ENCODE peak calls at places on chromosomes 2 and 18, in nine cellular contexts. One of them, this sample, is unnamed.

GRCh38 chr2:112794841-112795240 is 10.5 kb upstream of the IL1A start:
- DNase-seq in BE2C: no peak
- DNase-seq in CD8-positive, alpha-beta memory T cell: no peak
- DNase-seq in HAP-1: no peak
- DNase-seq in pancreas: no peak
- DNase-seq in mesendoderm: no peak
- DNase-seq in CD4-positive, CD25-positive, alpha-beta regulatory T cell: no peak
- DNase-seq in right lobe of liver: no peak
- DNase-seq in mesenchymal stem cell: no peak
- DNase-seq in this sample: no peak

GRCh38 chr2:193891021-193891420 is 1696.3 kb upstream of the TMEFF2 start:
- DNase-seq in HAP-1: no peak
- DNase-seq in right lobe of liver: no peak
- DNase-seq in CD8-positive, alpha-beta memory T cell: no peak
- DNase-seq in BE2C: no peak
- DNase-seq in CD4-positive, CD25-positive, alpha-beta regulatory T cell: no peak
- DNase-seq in pancreas: no peak
- DNase-seq in mesendoderm: no peak
- DNase-seq in mesenchymal stem cell: no peak
- DNase-seq in this sample: no peak

GRCh38 chr2:109419171-109419756 is 194.5 kb downstream of the SEPTIN10 start:
- DNase-seq in pancreas: no peak
- DNase-seq in right lobe of liver: peak; percentile 41
- DNase-seq in CD4-positive, CD25-positive, alpha-beta regulatory T cell: no peak
- DNase-seq in mesenchymal stem cell: no peak
- DNase-seq in HAP-1: no peak
- DNase-seq in BE2C: no peak
- DNase-seq in mesendoderm: no peak
- DNase-seq in CD8-positive, alpha-beta memory T cell: no peak
- DNase-seq in this sample: no peak

GRCh38 chr2:100742884-100743283 is 77.1 kb upstream of the NPAS2 start:
- DNase-seq in mesenchymal stem cell: peak; percentile 97
- DNase-seq in CD4-positive, CD25-positive, alpha-beta regulatory T cell: no peak
- DNase-seq in HAP-1: no peak
- DNase-seq in pancreas: no peak
- DNase-seq in mesendoderm: no peak
- DNase-seq in right lobe of liver: no peak
- DNase-seq in BE2C: no peak
- DNase-seq in CD8-positive, alpha-beta memory T cell: no peak
- DNase-seq in this sample: peak; percentile 74

GRCh38 chr2:75539955-75540716 is 20.6 kb downstream of the EVA1A start:
- DNase-seq in BE2C: no peak
- DNase-seq in pancreas: no peak
- DNase-seq in mesendoderm: no peak
- DNase-seq in mesenchymal stem cell: no peak
- DNase-seq in CD4-positive, CD25-positive, alpha-beta regulatory T cell: no peak
- DNase-seq in CD8-positive, alpha-beta memory T cell: no peak
- DNase-seq in HAP-1: no peak
- DNase-seq in right lobe of liver: no peak
- DNase-seq in this sample: no peak

GRCh38 chr2:27622921-27623384 is 5.9 kb downstream of the CCDC121 start:
- DNase-seq in mesendoderm: peak; percentile 76
- DNase-seq in BE2C: no peak
- DNase-seq in HAP-1: peak; percentile 53
- DNase-seq in CD8-positive, alpha-beta memory T cell: no peak
- DNase-seq in CD4-positive, CD25-positive, alpha-beta regulatory T cell: no peak
- DNase-seq in pancreas: no peak
- DNase-seq in mesenchymal stem cell: peak; percentile 56
- DNase-seq in right lobe of liver: no peak
- DNase-seq in this sample: no peak

GRCh38 chr2:20677301-20678176 is 10.6 kb downstream of the GDF7 start:
- DNase-seq in pancreas: no peak
- DNase-seq in HAP-1: peak; percentile 38
- DNase-seq in mesenchymal stem cell: no peak
- DNase-seq in CD4-positive, CD25-positive, alpha-beta regulatory T cell: no peak
- DNase-seq in mesendoderm: no peak
- DNase-seq in right lobe of liver: no peak
- DNase-seq in CD8-positive, alpha-beta memory T cell: no peak
- DNase-seq in BE2C: no peak
- DNase-seq in this sample: no peak

GRCh38 chr18:34965108-34965507 is 76.1 kb upstream of the MAPRE2 start:
- DNase-seq in pancreas: no peak
- DNase-seq in HAP-1: no peak
- DNase-seq in mesendoderm: no peak
- DNase-seq in BE2C: peak; percentile 9
- DNase-seq in CD4-positive, CD25-positive, alpha-beta regulatory T cell: no peak
- DNase-seq in CD8-positive, alpha-beta memory T cell: no peak
- DNase-seq in mesenchymal stem cell: no peak
- DNase-seq in right lobe of liver: no peak
- DNase-seq in this sample: no peak

GRCh38 chr2:143264851-143265250 is 135.6 kb downstream of the ARHGAP15 start:
- DNase-seq in HAP-1: no peak
- DNase-seq in pancreas: no peak
- DNase-seq in CD8-positive, alpha-beta memory T cell: no peak
- DNase-seq in CD4-positive, CD25-positive, alpha-beta regulatory T cell: no peak
- DNase-seq in mesendoderm: no peak
- DNase-seq in BE2C: no peak
- DNase-seq in right lobe of liver: no peak
- DNase-seq in mesenchymal stem cell: no peak
- DNase-seq in this sample: peak; percentile 12

GRCh38 chr2:226176298-226176984 is 623.2 kb downstream of the IRS1 start:
- DNase-seq in right lobe of liver: no peak
- DNase-seq in CD4-positive, CD25-positive, alpha-beta regulatory T cell: no peak
- DNase-seq in mesenchymal stem cell: no peak
- DNase-seq in CD8-positive, alpha-beta memory T cell: no peak
- DNase-seq in mesendoderm: no peak
- DNase-seq in BE2C: no peak
- DNase-seq in pancreas: no peak
- DNase-seq in HAP-1: no peak
- DNase-seq in this sample: no peak

GRCh38 chr18:75226301-75226955 is 15.8 kb downstream of the TSHZ1 start:
- DNase-seq in HAP-1: no peak
- DNase-seq in CD8-positive, alpha-beta memory T cell: no peak
- DNase-seq in CD4-positive, CD25-positive, alpha-beta regulatory T cell: no peak
- DNase-seq in BE2C: peak; percentile 58
- DNase-seq in mesendoderm: no peak
- DNase-seq in pancreas: no peak
- DNase-seq in right lobe of liver: no peak
- DNase-seq in mesenchymal stem cell: no peak
- DNase-seq in this sample: no peak

GRCh38 chr2:134225173-134225572 is 28.7 kb upstream of the MGAT5 start:
- DNase-seq in mesenchymal stem cell: no peak
- DNase-seq in right lobe of liver: no peak
- DNase-seq in CD4-positive, CD25-positive, alpha-beta regulatory T cell: no peak
- DNase-seq in mesendoderm: no peak
- DNase-seq in pancreas: no peak
- DNase-seq in HAP-1: no peak
- DNase-seq in CD8-positive, alpha-beta memory T cell: no peak
- DNase-seq in BE2C: no peak
- DNase-seq in this sample: no peak

GRCh38 chr2:63023444-63023843 is 27.2 kb upstream of the OTX1 start:
- DNase-seq in CD8-positive, alpha-beta memory T cell: no peak
- DNase-seq in mesenchymal stem cell: peak; percentile 59
- DNase-seq in CD4-positive, CD25-positive, alpha-beta regulatory T cell: no peak
- DNase-seq in BE2C: peak; percentile 32
- DNase-seq in right lobe of liver: no peak
- DNase-seq in HAP-1: peak; percentile 61
- DNase-seq in pancreas: no peak
- DNase-seq in mesendoderm: peak; percentile 82
- DNase-seq in this sample: peak; percentile 28

GRCh38 chr2:117875786-117876185 is 61.3 kb downstream of the DDX18 start:
- DNase-seq in CD4-positive, CD25-positive, alpha-beta regulatory T cell: no peak
- DNase-seq in BE2C: no peak
- DNase-seq in CD8-positive, alpha-beta memory T cell: no peak
- DNase-seq in pancreas: no peak
- DNase-seq in mesenchymal stem cell: no peak
- DNase-seq in HAP-1: no peak
- DNase-seq in right lobe of liver: no peak
- DNase-seq in mesendoderm: peak; percentile 72
- DNase-seq in this sample: no peak

GRCh38 chr2:64166637-64167420 is 22.6 kb upstream of the PELI1 start:
- DNase-seq in CD8-positive, alpha-beta memory T cell: no peak
- DNase-seq in right lobe of liver: no peak
- DNase-seq in CD4-positive, CD25-positive, alpha-beta regulatory T cell: no peak
- DNase-seq in BE2C: no peak
- DNase-seq in mesenchymal stem cell: peak; percentile 43
- DNase-seq in HAP-1: no peak
- DNase-seq in mesendoderm: no peak
- DNase-seq in pancreas: no peak
- DNase-seq in this sample: no peak

GRCh38 chr2:172607379-172607928 is 51.6 kb downstream of the PDK1 start:
- DNase-seq in right lobe of liver: no peak
- DNase-seq in mesenchymal stem cell: no peak
- DNase-seq in CD4-positive, CD25-positive, alpha-beta regulatory T cell: no peak
- DNase-seq in HAP-1: no peak
- DNase-seq in CD8-positive, alpha-beta memory T cell: no peak
- DNase-seq in pancreas: no peak
- DNase-seq in BE2C: no peak
- DNase-seq in mesendoderm: no peak
- DNase-seq in this sample: no peak

GRCh38 chr18:65628390-65628789 is 122.4 kb upstream of the CDH7 start:
- DNase-seq in BE2C: no peak
- DNase-seq in CD4-positive, CD25-positive, alpha-beta regulatory T cell: no peak
- DNase-seq in CD8-positive, alpha-beta memory T cell: no peak
- DNase-seq in mesenchymal stem cell: no peak
- DNase-seq in pancreas: no peak
- DNase-seq in mesendoderm: no peak
- DNase-seq in right lobe of liver: no peak
- DNase-seq in HAP-1: no peak
- DNase-seq in this sample: no peak

GRCh38 chr2:19569300-19569791 is 210.9 kb upstream of the OSR1 start:
- DNase-seq in CD8-positive, alpha-beta memory T cell: no peak
- DNase-seq in mesendoderm: peak; percentile 81
- DNase-seq in HAP-1: no peak
- DNase-seq in pancreas: no peak
- DNase-seq in CD4-positive, CD25-positive, alpha-beta regulatory T cell: no peak
- DNase-seq in right lobe of liver: no peak
- DNase-seq in BE2C: no peak
- DNase-seq in mesenchymal stem cell: peak; percentile 80
- DNase-seq in this sample: peak; percentile 40

GRCh38 chr2:3578987-3579386 is 3.9 kb downstream of the RPS7 start:
- DNase-seq in mesenchymal stem cell: no peak
- DNase-seq in right lobe of liver: no peak
- DNase-seq in HAP-1: no peak
- DNase-seq in pancreas: no peak
- DNase-seq in mesendoderm: no peak
- DNase-seq in CD8-positive, alpha-beta memory T cell: no peak
- DNase-seq in CD4-positive, CD25-positive, alpha-beta regulatory T cell: no peak
- DNase-seq in BE2C: no peak
- DNase-seq in this sample: no peak
- H3K4me3 ChIP-seq in mesenchymal stem cell: no peak overlapping the region
- H3K4me3 ChIP-seq in right lobe of liver: no peak overlapping the region
- H3K4me3 ChIP-seq in HAP-1: peak overlapping the region; percentile 87
- H3K4me3 ChIP-seq in pancreas: no peak overlapping the region
- H3K4me3 ChIP-seq in mesendoderm: no peak overlapping the region
- H3K4me3 ChIP-seq in CD8-positive, alpha-beta memory T cell: no peak overlapping the region
- H3K4me3 ChIP-seq in CD4-positive, CD25-positive, alpha-beta regulatory T cell: no peak overlapping the region
- H3K4me3 ChIP-seq in BE2C: peak overlapping the region; percentile 78
- H3K4me3 ChIP-seq in this sample: peak overlapping the region; percentile 93

GRCh38 chr2:24210106-24210455 is 35.2 kb downstream of the FAM228A start:
- DNase-seq in pancreas: no peak
- DNase-seq in CD4-positive, CD25-positive, alpha-beta regulatory T cell: no peak
- DNase-seq in right lobe of liver: no peak
- DNase-seq in HAP-1: no peak
- DNase-seq in mesenchymal stem cell: no peak
- DNase-seq in BE2C: no peak
- DNase-seq in CD8-positive, alpha-beta memory T cell: no peak
- DNase-seq in mesendoderm: no peak
- DNase-seq in this sample: no peak
- H3K36me3 ChIP-seq in pancreas: peaks cover 24% of the 10 kb centered on the region
- H3K36me3 ChIP-seq in CD4-positive, CD25-positive, alpha-beta regulatory T cell: peaks cover 82% of the 10 kb centered on the region
- H3K36me3 ChIP-seq in right lobe of liver: peaks cover 16% of the 10 kb centered on the region
- H3K36me3 ChIP-seq in HAP-1: no peaks in the 10 kb centered on the region
- H3K36me3 ChIP-seq in mesenchymal stem cell: peaks cover 71% of the 10 kb centered on the region
- H3K36me3 ChIP-seq in BE2C: no peaks in the 10 kb centered on the region
- H3K36me3 ChIP-seq in CD8-positive, alpha-beta memory T cell: peaks cover 53% of the 10 kb centered on the region
- H3K36me3 ChIP-seq in mesendoderm: no peaks in the 10 kb centered on the region
- H3K36me3 ChIP-seq in this sample: no peaks in the 10 kb centered on the region

DNA sequence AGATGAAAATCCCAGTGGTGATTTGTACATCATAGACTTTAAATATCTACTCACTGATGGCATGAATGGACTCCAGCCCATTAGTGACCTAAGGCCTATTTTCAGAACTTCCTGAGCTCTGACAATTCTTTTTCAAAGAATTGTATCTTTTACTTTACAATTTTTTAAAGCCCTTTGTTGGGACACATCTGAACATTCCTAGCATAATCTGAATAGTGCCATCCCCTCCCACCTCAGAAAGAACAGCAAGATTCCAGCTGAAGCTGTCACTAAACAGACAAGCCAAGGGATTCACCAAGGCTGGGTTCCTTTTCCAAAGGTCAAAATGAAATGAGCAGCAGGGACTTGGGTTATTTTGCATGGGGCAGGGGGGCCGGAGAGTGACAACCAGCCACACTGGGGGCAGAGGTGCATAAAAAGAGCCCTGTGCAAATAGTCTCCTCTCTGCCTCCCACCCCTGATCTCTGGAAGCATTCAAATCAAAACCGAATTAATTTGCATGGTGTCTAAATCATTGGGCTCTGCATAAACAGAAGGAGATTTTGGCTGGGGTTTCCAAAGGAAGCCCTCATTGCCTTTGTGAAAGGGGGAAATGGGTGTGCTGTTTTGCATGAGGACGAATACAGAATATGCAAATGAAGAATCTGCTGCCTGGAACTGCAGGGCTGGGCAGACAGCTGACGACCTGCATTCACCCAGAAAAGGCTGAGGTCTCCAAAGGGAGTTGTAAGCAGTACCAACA is 17.2 kb downstream of the EPHA4 start:
- DNase-seq in mesendoderm: peak; percentile 82
- DNase-seq in mesenchymal stem cell: no peak
- DNase-seq in CD8-positive, alpha-beta memory T cell: no peak
- DNase-seq in HAP-1: peak; percentile 67
- DNase-seq in BE2C: no peak
- DNase-seq in right lobe of liver: no peak
- DNase-seq in pancreas: no peak
- DNase-seq in CD4-positive, CD25-positive, alpha-beta regulatory T cell: no peak
- DNase-seq in this sample: no peak
- H3K4me3 ChIP-seq in mesendoderm: no peak overlapping the region
- H3K4me3 ChIP-seq in mesenchymal stem cell: no peak overlapping the region
- H3K4me3 ChIP-seq in CD8-positive, alpha-beta memory T cell: no peak overlapping the region
- H3K4me3 ChIP-seq in HAP-1: no peak overlapping the region
- H3K4me3 ChIP-seq in BE2C: no peak overlapping the region
- H3K4me3 ChIP-seq in right lobe of liver: no peak overlapping the region
- H3K4me3 ChIP-seq in pancreas: no peak overlapping the region
- H3K4me3 ChIP-seq in CD4-positive, CD25-positive, alpha-beta regulatory T cell: peak overlapping the region; percentile 58
- H3K4me3 ChIP-seq in this sample: no peak overlapping the region

DNA sequence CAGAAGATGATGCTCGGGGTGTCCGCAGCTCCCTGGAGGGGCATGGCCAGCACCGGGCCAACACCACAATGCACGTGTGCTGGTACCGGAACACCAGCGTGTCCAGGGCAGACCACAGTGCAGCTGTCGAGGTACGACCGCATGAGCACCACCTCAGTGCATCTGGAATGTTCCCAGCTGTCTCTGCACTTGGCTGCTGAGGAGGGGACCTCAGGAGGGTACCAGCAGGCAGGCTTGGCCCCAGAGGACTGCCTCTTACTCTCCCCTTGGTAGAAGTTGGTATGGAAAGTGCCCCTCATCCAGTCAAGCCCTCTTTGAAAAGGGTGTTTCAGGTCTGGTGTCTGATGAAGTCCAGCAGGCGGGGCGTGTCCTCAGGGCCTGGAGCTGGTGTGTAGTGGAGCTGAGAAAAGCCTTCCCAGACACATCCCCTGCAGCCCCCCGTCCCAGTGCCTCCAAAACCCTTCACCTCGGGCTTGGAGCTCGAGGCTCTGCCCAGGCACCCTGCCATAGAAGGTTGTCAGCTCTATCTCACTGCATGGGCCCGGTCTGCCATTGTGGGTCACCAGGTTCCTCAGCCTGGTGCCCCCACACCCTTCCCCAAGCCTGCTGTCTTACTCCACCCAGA is 16.7 kb downstream of the STK25 start:
- DNase-seq in HAP-1: no peak
- DNase-seq in CD8-positive, alpha-beta memory T cell: no peak
- DNase-seq in right lobe of liver: no peak
- DNase-seq in CD4-positive, CD25-positive, alpha-beta regulatory T cell: no peak
- DNase-seq in pancreas: no peak
- DNase-seq in mesenchymal stem cell: no peak
- DNase-seq in mesendoderm: no peak
- DNase-seq in BE2C: no peak
- DNase-seq in this sample: no peak
- H3K36me3 ChIP-seq in HAP-1: peaks cover 31% of the 10 kb centered on the region
- H3K36me3 ChIP-seq in CD8-positive, alpha-beta memory T cell: no peaks in the 10 kb centered on the region
- H3K36me3 ChIP-seq in right lobe of liver: peaks cover 12% of the 10 kb centered on the region
- H3K36me3 ChIP-seq in CD4-positive, CD25-positive, alpha-beta regulatory T cell: peaks cover 16% of the 10 kb centered on the region
- H3K36me3 ChIP-seq in pancreas: peaks cover 6% of the 10 kb centered on the region
- H3K36me3 ChIP-seq in mesenchymal stem cell: peaks cover 79% of the 10 kb centered on the region
- H3K36me3 ChIP-seq in mesendoderm: peaks cover 15% of the 10 kb centered on the region
- H3K36me3 ChIP-seq in BE2C: peaks cover 35% of the 10 kb centered on the region
- H3K36me3 ChIP-seq in this sample: peaks cover 21% of the 10 kb centered on the region

This sample was measured in MG63.